ENCODE peak calls at places on chromosome 12, in nine cellular contexts. U is PC-9, F is astrocyte, M is K562, Z is GM23338, H is fibroblast of lung, A is HepG2, P is neural progenitor cell, G is mammary epithelial cell. R is an unnamed sample.

GRCh38 chr12:57476162-57476992 is 3.3 kb downstream of the ARHGAP9 start:
- DNase-seq in U (no peak), F (no peak), M (no peak), Z (peak; percentile 79), H (no peak), A (no peak), P (no peak), G (no peak), R (peak; percentile 38)

GRCh38 chr12:120800665-120801064 is 75.0 kb downstream of the ACADS start:
- DNase-seq in U (no peak), F (no peak), M (no peak), Z (no peak), H (no peak), A (no peak), P (no peak), G (no peak), R (no peak)

GRCh38 chr12:85923767-85924331 is 49.8 kb downstream of the NTS start:
- DNase-seq in U (no peak), F (peak; percentile 42), M (no peak), Z (peak; percentile 47), H (peak; percentile 59), A (no peak), P (peak; percentile 14), G (peak; percentile 3), R (no peak)

GRCh38 chr12:130795906-130796305 is 43.1 kb downstream of the STX2 start:
- DNase-seq in U (no peak), F (no peak), M (no peak), Z (no peak), H (no peak), A (no peak), P (no peak), G (no peak), R (no peak)

GRCh38 chr12:96427269-96427729 is 27.1 kb upstream of the CDK17 start:
- DNase-seq in U (peak; percentile 88), F (peak; percentile 100), M (no peak), Z (no peak), H (peak; percentile 100), A (peak; percentile 7), P (peak; percentile 72), G (peak; percentile 99), R (peak; percentile 46)

GRCh38 chr12:79690606-79691298 is at the start of gene PAWR:
- DNase-seq in U (peak; percentile 71), F (peak; percentile 49), M (no peak), Z (peak; percentile 93), H (peak; percentile 70), A (peak; percentile 71), P (peak; percentile 95), G (peak; percentile 87), R (no peak)

GRCh38 chr12:124804011-124804621 is 59.5 kb downstream of the SCARB1 start:
- DNase-seq in U (peak; percentile 58), F (peak; percentile 26), M (peak; percentile 92), Z (peak; percentile 51), H (peak; percentile 33), A (peak; percentile 63), P (peak; percentile 27), G (no peak), R (peak; percentile 33)

GRCh38 chr12:109192358-109192757 is 76.0 kb downstream of the ACACB start:
- DNase-seq in U (peak; percentile 82), F (peak; percentile 44), M (no peak), Z (no peak), H (peak; percentile 57), A (no peak), P (no peak), G (peak; percentile 83), R (no peak)

GRCh38 chr12:5440973-5441372 is 9.1 kb downstream of the NTF3 start:
- DNase-seq in U (no peak), F (no peak), M (no peak), Z (no peak), H (no peak), A (no peak), P (no peak), G (no peak), R (no peak)

GRCh38 chr12:49293056-49293956 is 1.6 kb upstream of the PRPH start:
- DNase-seq in U (no peak), F (no peak), M (no peak), Z (peak; percentile 72), H (no peak), A (no peak), P (peak; percentile 58), G (no peak), R (no peak)

GRCh38 chr12:104991565-104992128 is 5.5 kb downstream of the NOPCHAP1 start:
- DNase-seq in U (no peak), F (no peak), M (no peak), Z (no peak), H (no peak), A (no peak), P (no peak), G (no peak), R (no peak)

GRCh38 chr12:54765652-54766051 is 88.7 kb upstream of the MUCL1 start:
- DNase-seq in U (no peak), F (no peak), M (no peak), Z (no peak), H (no peak), A (no peak), P (no peak), G (no peak), R (no peak)

GRCh38 chr12:41436076-41436475 is 248.0 kb downstream of the PDZRN4 start:
- DNase-seq in U (no peak), F (no peak), M (no peak), Z (no peak), H (no peak), A (no peak), P (no peak), G (no peak), R (no peak)

GRCh38 chr12:39606712-39607423 is 12.7 kb downstream of the ABCD2 start:
- DNase-seq in U (peak; percentile 52), F (no peak), M (no peak), Z (no peak), H (no peak), A (no peak), P (no peak), G (no peak), R (no peak)

GRCh38 chr12:52744493-52745156 is 32.5 kb downstream of the KRT76 start:
- DNase-seq in U (no peak), F (no peak), M (no peak), Z (no peak), H (no peak), A (no peak), P (no peak), G (no peak), R (no peak)

GRCh38 chr12:97277030-97277429 is 185.6 kb upstream of the RMST start:
- DNase-seq in U (no peak), F (no peak), M (no peak), Z (no peak), H (no peak), A (no peak), P (no peak), G (no peak), R (no peak)

GRCh38 chr12:8011331-8011730 is 21.2 kb upstream of the FOXJ2 start:
- DNase-seq in U (peak; percentile 85), F (peak; percentile 43), M (no peak), Z (no peak), H (peak; percentile 59), A (no peak), P (no peak), G (peak; percentile 56), R (no peak)

DNA sequence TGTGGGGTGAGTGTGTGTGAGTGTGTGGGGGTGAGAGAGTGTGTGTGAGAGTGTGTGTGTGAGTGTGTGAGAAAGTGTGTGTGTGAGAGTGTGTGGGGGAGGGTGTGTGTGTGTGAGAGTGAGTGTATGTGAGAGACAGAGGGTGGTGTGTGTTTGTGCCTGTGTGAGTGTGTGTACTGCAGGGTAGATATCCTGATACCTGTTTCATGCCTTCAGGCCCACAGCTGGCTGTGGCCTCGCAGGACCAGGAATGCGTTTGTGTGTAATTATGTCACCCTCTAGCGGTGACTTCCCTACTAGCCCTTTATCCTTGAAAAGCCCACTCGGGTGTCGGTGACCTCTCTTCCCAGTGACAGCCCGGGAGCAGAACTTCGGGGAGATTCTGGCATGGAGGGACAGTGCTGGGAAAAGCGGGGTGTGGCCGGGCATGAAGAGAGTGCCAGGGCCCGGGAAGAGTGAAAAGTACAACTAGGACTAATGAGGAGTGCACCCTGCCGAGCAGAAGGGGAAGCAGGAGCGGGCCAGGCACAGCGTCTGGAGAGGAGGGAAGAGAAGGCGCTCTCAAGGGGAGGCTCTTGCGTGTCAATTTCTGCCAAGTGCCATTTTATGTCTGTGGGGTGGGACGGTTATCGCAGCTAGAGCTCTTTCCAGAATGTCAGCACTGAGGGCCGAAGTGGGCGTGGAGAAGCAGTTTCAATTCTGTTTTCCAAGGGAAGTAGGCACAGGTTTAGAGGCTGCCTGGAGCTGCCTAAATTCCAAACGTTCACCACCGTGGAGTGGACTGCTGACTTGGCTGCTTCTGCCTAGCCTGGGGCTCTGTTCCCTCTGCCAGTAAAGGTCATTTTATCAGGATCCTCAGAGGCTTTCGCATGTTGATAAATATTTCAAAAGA is 11.0 kb upstream of the FBXL14 start:
- DNase-seq in U (peak; percentile 83), F (peak; percentile 67), M (peak; percentile 70), Z (peak; percentile 85), H (peak; percentile 79), A (peak; percentile 70), P (peak; percentile 84), G (peak; percentile 77), R (peak; percentile 58)
- TF ChIP-seq EZH2 in U (no peak), F (no peak), M (no peak), Z (no peak), H (no peak), A (no peak), P (no peak), G (no peak), R (no peak)

DNA sequence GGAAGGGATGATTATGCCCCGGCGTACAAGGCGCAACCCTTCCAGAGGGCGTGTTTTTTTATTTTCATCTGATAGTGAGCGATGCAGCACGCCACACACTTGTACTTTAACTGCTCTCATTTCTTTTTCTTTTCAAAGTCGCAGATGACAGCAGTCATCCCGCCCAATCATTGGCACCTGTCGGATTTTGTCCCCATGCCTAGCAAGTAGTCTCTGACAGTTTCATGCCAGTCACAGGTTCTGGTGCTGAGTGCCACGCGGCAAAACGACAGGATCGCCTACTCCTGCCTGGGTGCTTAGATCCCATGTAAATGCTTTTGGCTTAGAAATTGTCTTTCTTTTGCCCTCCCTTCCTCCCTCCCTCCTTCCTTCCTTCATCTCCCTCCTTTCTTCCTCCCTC is 117.7 kb downstream of the GLT1D1 start:
- DNase-seq in U (no peak), F (no peak), M (no peak), Z (no peak), H (no peak), A (no peak), P (no peak), G (no peak), R (no peak)
- H3K27ac ChIP-seq in U (no peak overlapping the region), F (no peak overlapping the region), M (no peak overlapping the region), Z (no peak overlapping the region), H (no peak overlapping the region), A (no peak overlapping the region), P (no peak overlapping the region), G (no peak overlapping the region), R (no peak overlapping the region)

DNA sequence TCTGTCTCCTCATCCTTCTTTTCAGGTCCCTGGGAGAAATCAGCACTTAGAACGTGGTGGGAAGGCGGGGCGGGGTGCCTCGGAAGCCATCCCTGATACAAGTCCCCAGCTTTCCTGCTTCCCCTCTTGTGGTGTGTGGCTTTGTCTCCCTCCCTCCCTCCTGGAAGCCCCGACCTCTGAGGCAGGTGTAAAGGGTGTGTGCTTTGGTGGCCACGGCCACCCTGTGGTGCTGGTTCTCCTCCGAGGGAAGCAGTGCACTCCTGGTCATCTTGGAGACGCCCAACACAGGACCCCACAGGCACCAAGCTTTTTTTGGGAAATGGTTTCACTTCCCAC is 2.0 kb downstream of the B3GNT4 start:
- DNase-seq in U (no peak), F (no peak), M (no peak), Z (no peak), H (no peak), A (no peak), P (no peak), G (no peak), R (no peak)
- H4K20me1 ChIP-seq in U (no peaks in the 10 kb centered on the region), F (peaks cover 39% of the 10 kb centered on the region), M (no peaks in the 10 kb centered on the region), Z (peaks cover 29% of the 10 kb centered on the region), H (no peaks in the 10 kb centered on the region), A (peaks cover 2% of the 10 kb centered on the region), P (peaks cover 48% of the 10 kb centered on the region), G (no peaks in the 10 kb centered on the region), R (peaks cover 8% of the 10 kb centered on the region)

GRCh38 chr12:1728824-1729223 is 38.0 kb downstream of the ADIPOR2 start:
- DNase-seq in U (peak; percentile 3), F (no peak), M (no peak), Z (no peak), H (no peak), A (peak; percentile 79), P (no peak), G (no peak), R (no peak)
- TF ChIP-seq EZH2 in U (no peak), F (no peak), M (no peak), Z (no peak), H (no peak), A (no peak), P (no peak), G (no peak), R (no peak)